ENCODE peak calls at places on chromosomes 7 and 10, in four cellular contexts. X is endothelial cell of umbilical vein, V is HCT116, S is transverse colon. H is an unnamed sample.

GRCh38 chr7:17302575-17303142 is 4.2 kb downstream of the AHR start:
- DNase-seq in X (peak; percentile 87), V (no peak), S (no peak), H (peak; percentile 68)

GRCh38 chr10:43395571-43396060 is 13.4 kb downstream of the HNRNPF start:
- DNase-seq in X (peak; percentile 33), V (no peak), S (no peak), H (peak; percentile 57)

GRCh38 chr10:130696870-130697269 is 560.7 kb downstream of the GLRX3 start:
- DNase-seq in X (no peak), V (no peak), S (no peak), H (no peak)

GRCh38 chr7:69862413-69863064 is 264.3 kb downstream of the AUTS2 start:
- DNase-seq in X (no peak), V (no peak), S (no peak), H (no peak)

GRCh38 chr7:157612664-157613561 is 276.1 kb downstream of the DNAJB6 start:
- DNase-seq in X (no peak), V (no peak), S (peak; percentile 43), H (no peak)

GRCh38 chr7:70000747-70001348 is 402.6 kb downstream of the AUTS2 start:
- DNase-seq in X (no peak), V (no peak), S (no peak), H (no peak)

GRCh38 chr10:1465993-1466764 is 271.1 kb downstream of the ADARB2 start:
- DNase-seq in X (no peak), V (no peak), S (no peak), H (no peak)

GRCh38 chr7:46214526-46214925 is 293.5 kb upstream of the IGFBP3 start:
- DNase-seq in X (no peak), V (no peak), S (no peak), H (no peak)

GRCh38 chr7:129502708-129503685 is 666 bp downstream of the SMKR1 start:
- DNase-seq in X (peak; percentile 14), V (no peak), S (no peak), H (no peak)

GRCh38 chr10:19532411-19532810 is 283.8 kb upstream of the PLXDC2 start:
- DNase-seq in X (no peak), V (no peak), S (no peak), H (no peak)

GRCh38 chr7:132390705-132391104 is 185.6 kb downstream of the PLXNA4 start:
- DNase-seq in X (no peak), V (no peak), S (no peak), H (no peak)

GRCh38 chr7:4738711-4739527 is 36.5 kb upstream of the AP5Z1 start:
- DNase-seq in X (peak; percentile 79), V (peak; percentile 73), S (no peak), H (peak; percentile 48)

GRCh38 chr10:21172774-21173432 is 275.8 kb upstream of the NEBL start:
- DNase-seq in X (no peak), V (no peak), S (peak; percentile 17), H (no peak)

GRCh38 chr10:16856567-16856966 is 39.3 kb upstream of the RSU1 start:
- DNase-seq in X (peak; percentile 66), V (no peak), S (no peak), H (no peak)

GRCh38 chr10:34835908-34836558 is 20.9 kb upstream of the PARD3 start:
- DNase-seq in X (no peak), V (no peak), S (no peak), H (peak; percentile 64)

GRCh38 chr10:7756360-7756992 is 31.3 kb downstream of the KIN start:
- DNase-seq in X (peak; percentile 52), V (peak; percentile 21), S (peak; percentile 20), H (peak; percentile 37)

GRCh38 chr10:18224626-18225445 is 84.6 kb downstream of the CACNB2 start:
- DNase-seq in X (no peak), V (no peak), S (peak; percentile 31), H (no peak)

GRCh38 chr10:55065185-55065584 is 264.2 kb upstream of the PCDH15 start:
- DNase-seq in X (no peak), V (no peak), S (no peak), H (no peak)

GRCh38 chr10:95963992-95964391 is 56.2 kb downstream of the CC2D2B start:
- DNase-seq in X (no peak), V (no peak), S (no peak), H (no peak)
- H3K4me3 ChIP-seq in X (no peak overlapping the region), V (no peak overlapping the region), S (no peak overlapping the region), H (no peak overlapping the region)

DNA sequence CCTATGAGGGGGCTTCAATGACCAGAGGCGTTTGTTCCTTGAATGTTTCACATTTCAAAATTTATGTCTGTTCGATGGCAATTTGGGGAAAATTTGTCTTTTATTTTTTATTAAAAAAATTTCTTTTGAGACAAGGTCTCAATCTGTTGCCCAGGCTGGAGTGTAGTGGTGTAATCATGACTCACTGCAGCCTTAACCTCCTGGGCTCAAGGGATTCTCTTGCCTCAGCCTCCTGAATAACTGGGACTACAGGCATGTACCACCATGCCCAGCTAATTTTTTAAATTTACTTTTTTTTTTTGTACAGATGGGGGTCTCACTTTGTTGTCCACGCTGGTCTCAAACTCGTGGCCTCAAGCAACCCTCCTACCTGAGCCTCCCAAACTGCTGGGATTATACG is 39.7 kb downstream of the OTUD1 start:
- DNase-seq in X (no peak), V (no peak), S (no peak), H (no peak)
- TF ChIP-seq CTCF in X (no peak), V (no peak), S (no peak), H (no peak)

GRCh38 chr10:97923057-97923456 is 73.4 kb downstream of the GOLGA7B start:
- DNase-seq in X (no peak), V (no peak), S (no peak), H (no peak)

GRCh38 chr10:97923476-97923875 is 73.8 kb downstream of the GOLGA7B start:
- DNase-seq in X (no peak), V (no peak), S (no peak), H (no peak)

GRCh38 chr10:97926055-97926454 is 76.4 kb downstream of the GOLGA7B start:
- DNase-seq in X (no peak), V (no peak), S (no peak), H (no peak)

GRCh38 chr10:97924678-97925077 is 75.0 kb downstream of the GOLGA7B start:
- DNase-seq in X (no peak), V (no peak), S (no peak), H (no peak)

GRCh38 chr10:97925308-97925938 is 75.8 kb downstream of the GOLGA7B start:
- DNase-seq in X (no peak), V (no peak), S (no peak), H (no peak)
- H3K4me3 ChIP-seq in X (no peak overlapping the region), V (no peak overlapping the region), S (no peak overlapping the region), H (no peak overlapping the region)

GRCh38 chr7:145850636-145851035 is 266.0 kb upstream of the CNTNAP2 start:
- DNase-seq in X (no peak), V (no peak), S (no peak), H (no peak)

GRCh38 chr7:145845345-145845744 is 271.3 kb upstream of the CNTNAP2 start:
- DNase-seq in X (no peak), V (no peak), S (no peak), H (no peak)

GRCh38 chr7:145848691-145849090 is 267.9 kb upstream of the CNTNAP2 start:
- DNase-seq in X (no peak), V (no peak), S (no peak), H (no peak)
- TF ChIP-seq CTCF in X (no peak), V (no peak), S (no peak), H (no peak)

DNA sequence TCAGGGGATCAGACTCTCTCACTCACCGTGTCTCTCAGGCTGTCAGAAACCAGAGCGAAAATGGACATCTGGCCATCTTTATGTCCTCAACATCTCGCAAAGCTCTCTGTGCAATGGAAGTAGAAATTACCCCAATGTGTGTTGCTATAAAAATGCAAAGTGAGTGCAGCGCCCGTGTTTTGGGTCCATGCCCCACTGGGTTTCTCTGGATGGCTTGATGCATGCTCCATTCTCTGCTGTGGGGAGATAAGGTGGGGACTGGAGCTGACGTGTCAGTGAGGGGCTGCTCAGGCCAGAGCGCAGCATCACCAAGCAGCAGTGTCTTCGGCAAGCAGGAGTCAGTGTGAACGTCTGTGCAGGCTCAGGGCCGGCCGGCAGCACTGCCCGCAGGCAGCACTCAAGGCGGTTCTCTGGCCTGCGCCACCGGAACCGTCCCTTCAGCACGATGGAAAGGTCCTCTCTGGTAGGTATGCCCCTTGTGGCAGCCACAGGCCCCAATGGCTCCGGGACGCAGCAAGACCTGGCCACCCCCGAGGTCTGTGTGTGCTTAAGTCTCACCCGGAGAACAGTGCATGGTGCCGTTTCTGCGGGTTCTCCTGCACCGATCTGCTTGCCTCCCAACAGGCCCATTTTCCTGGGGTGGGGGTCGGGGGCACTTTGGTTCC is 30.2 kb downstream of the WDR86 start:
- DNase-seq in X (no peak), V (no peak), S (no peak), H (no peak)
- H3K4me3 ChIP-seq in X (no peak overlapping the region), V (no peak overlapping the region), S (no peak overlapping the region), H (no peak overlapping the region)

GRCh38 chr10:57579926-57580325 is 687.8 kb downstream of the IPMK start:
- DNase-seq in X (no peak), V (no peak), S (no peak), H (peak; percentile 27)
- TF ChIP-seq CTCF in X (no peak), V (peak; percentile 12), S (no peak), H (peak; percentile 27)

H was measured in GM12865.